ENCODE peak calls at places on chromosomes 5 and 9, in five cellular contexts. Y, C, P, F and N are unnamed samples.

GRCh38 chr9:138021251-138022056 is 143.9 kb downstream of the CACNA1B start:
- DNase-seq in Y (no peak), C (no peak), P (no peak), F (no peak), N (no peak)

GRCh38 chr5:65150599-65150998 is 331.1 kb downstream of the ADAMTS6 start:
- DNase-seq in Y (no peak), C (no peak), P (peak), F (no peak), N (no peak)

GRCh38 chr9:85994191-85994590 is 53.2 kb downstream of the NAA35 start:
- DNase-seq in Y (no peak), C (no peak), P (no peak), F (no peak), N (no peak)

GRCh38 chr9:94945191-94946144 is 219.0 kb downstream of the AOPEP start:
- DNase-seq in Y (peak), C (peak), P (peak), F (peak), N (no peak)

GRCh38 chr5:916441-917293 is 24.0 kb downstream of the TRIP13 start:
- DNase-seq in Y (no peak), C (no peak), P (no peak), F (no peak), N (no peak)

GRCh38 chr5:143921525-143922311 is 109.8 kb downstream of the HMHB1 start:
- DNase-seq in Y (peak), C (peak), P (no peak), F (peak), N (no peak)

GRCh38 chr9:33287087-33287490 is 3.2 kb upstream of the NFX1 start:
- DNase-seq in Y (peak), C (peak), P (peak), F (peak), N (peak)

GRCh38 chr5:150206076-150206779 is 16.4 kb downstream of the SLC6A7 start:
- DNase-seq in Y (peak), C (no peak), P (no peak), F (no peak), N (no peak)

GRCh38 chr5:163504091-163504931 is 1.1 kb upstream of the MAT2B start:
- DNase-seq in Y (peak), C (no peak), P (no peak), F (peak), N (peak)

GRCh38 chr9:88660611-88661010 is 125.6 kb downstream of the NXNL2 start:
- DNase-seq in Y (peak), C (no peak), P (no peak), F (peak), N (no peak)

GRCh38 chr9:33619666-33620404 is 95.8 kb downstream of the ANKRD18B start:
- DNase-seq in Y (peak), C (peak), P (peak), F (peak), N (no peak)

DNA sequence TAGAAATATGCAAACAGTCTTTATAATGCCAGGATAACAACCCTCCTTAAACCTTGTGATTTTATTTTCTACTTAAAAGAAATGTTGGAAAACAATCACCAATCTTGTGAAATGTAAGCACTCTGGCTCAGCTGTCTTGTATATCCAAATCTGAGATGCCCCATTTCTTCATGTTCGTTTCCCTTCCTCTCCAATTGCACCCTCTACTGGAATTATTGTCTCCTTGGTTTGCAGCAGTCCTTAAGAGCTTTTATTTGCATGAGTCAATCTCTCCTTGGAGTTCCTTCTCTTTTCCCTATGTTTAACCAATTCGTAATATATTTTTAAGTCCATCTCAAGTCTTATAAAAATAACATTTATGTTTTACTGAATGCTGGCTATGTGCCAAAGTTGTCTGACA is 362.0 kb upstream of the CDH10 start:
- DNase-seq in Y (no peak), C (no peak), P (no peak), F (peak), N (no peak)
- TF ChIP-seq CTCF in Y (no peak), C (peak), P (no peak), F (no peak), N (peak)

DNA sequence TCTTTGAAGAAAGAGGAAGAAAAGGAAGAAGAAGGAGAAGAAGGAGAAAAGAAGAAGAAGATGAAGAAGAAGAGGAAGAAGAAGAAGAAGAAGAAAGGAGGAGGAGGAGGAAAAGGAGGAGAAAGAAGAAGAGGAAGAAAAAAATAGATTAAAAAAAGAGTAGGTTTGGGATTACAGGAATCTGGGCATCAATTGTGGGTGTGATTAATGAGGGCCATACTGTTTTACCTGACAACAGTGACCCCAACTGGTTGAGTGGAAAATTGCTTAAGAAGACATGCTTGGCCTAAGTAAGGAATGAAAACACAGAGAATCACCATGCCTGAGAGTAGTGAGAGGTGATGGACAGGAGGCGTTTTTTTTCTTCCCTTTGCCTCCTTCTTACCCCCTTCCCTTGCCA is 114.6 kb downstream of the FAM170A start:
- DNase-seq in Y (no peak), C (peak), P (peak), F (peak), N (peak)
- TF ChIP-seq CTCF in Y (peak), C (no peak), P (peak), F (peak), N (peak)

GRCh38 chr5:125668904-125669303 is 754.3 kb upstream of the GRAMD2B start:
- DNase-seq in Y (no peak), C (no peak), P (no peak), F (no peak), N (no peak)

GRCh38 chr5:125673359-125673950 is 749.8 kb upstream of the GRAMD2B start:
- DNase-seq in Y (no peak), C (no peak), P (no peak), F (no peak), N (no peak)
- TF ChIP-seq CTCF in Y (no peak), C (no peak), P (no peak), F (no peak), N (peak)

DNA sequence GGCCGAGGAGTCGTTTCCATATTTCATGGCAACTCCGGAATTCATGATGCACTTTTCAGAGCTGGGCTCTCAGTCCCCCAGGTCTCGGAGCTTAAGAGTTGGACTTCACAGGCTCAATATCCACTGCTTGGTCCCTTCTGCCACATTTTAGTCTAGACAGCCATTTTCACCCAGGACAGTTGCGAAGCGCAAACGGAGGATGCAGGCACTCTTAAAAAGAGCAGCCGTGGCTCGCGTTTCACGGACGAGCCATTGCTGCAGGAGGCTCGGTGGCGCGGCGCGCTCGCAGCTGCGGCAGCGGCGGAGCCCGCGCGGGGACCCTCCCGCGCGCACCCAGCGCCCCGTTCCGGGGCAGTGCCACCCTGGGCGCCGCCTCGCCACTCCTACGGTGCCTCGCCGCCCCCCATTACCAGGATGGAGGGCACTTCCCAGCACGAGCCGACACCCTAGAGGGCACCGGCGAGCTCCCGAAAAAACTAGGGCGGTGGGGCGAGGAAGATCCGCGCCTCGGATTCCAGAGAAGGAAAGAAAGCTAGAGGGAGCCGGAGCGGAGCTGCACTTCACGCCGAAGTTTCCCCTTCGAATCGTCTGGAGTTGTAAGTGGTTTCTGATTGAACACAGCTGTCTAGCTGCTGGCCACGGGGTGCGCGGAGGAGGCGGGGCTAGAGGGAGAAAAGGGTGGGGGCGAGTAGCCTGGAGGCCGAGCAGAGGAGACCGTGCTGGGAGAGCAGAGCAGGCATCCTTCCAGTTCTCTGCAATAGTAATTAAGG is 140.3 kb downstream of the TSSK1B start:
- DNase-seq in Y (peak), C (peak), P (peak), F (peak), N (peak)
- TF ChIP-seq CTCF in Y (peak), C (peak), P (peak), F (peak), N (no peak)

GRCh38 chr5:4511996-4512656 is 628.0 kb upstream of the ADAMTS16 start:
- DNase-seq in Y (no peak), C (peak), P (no peak), F (no peak), N (peak)
- TF ChIP-seq CTCF in Y (no peak), C (peak), P (no peak), F (peak), N (peak)

GRCh38 chr5:45639038-45639437 is 57.1 kb downstream of the HCN1 start:
- DNase-seq in Y (no peak), C (no peak), P (no peak), F (no peak), N (no peak)
- TF ChIP-seq CTCF in Y (peak), C (no peak), P (no peak), F (no peak), N (peak)

DNA sequence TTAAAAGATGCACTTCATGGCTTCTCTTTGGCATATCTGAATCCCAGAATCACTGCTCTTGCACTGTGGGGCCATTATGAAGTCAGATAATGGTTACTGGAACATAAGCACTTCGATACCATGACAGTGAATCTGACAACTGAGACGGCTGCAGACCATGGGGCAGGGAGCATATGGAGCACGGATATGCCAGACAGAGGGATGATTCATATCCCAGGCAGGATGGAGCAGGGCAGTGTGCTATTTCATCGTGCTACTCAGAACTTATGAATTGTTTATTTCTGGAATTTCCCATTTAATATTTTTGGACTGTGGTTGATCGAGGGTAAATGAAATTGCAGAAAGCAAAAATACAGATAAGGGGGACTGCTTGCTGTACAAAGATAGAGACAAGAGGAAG is 145.0 kb downstream of the EGFLAM start:
- DNase-seq in Y (no peak), C (no peak), P (no peak), F (peak), N (no peak)
- TF ChIP-seq CTCF in Y (no peak), C (no peak), P (no peak), F (no peak), N (no peak)

DNA sequence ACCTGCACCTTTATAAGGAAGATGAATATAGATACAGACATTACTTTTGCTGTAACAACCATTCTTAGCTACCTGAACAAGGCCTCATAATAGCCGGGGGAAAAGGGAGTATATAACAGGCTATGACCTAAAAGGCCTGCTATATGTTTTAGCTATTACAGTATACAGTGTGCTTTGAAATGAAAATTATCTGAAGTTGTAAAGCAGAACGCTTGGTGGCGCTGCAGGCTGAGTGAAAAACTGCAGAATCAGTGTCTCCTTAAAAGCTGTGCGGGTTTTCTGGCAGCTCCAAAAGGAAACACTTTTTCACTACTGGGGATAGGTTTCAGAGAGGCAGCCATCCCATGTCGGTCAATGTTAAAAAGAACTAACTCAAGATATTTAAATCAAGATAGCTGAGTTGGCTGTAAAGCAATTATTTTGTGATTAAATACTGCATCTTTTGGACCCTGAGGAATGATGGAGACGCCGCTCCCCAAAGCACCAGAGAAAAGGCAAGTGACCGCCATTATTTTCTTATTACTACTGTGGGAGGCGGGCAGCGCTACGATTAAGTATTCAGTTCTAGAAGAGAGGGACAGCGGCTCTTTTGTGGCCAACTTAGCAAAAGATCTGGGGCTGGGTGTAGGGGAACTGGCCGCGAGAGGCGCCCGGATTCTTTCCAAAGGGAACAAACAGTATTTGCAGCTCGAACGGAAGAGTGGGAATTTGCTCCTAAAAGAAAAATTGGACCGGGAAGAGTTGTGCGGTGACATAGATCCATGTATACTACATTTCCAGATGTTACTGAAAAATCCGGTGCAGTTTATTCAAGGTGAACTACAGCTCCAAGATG is 5.9 kb downstream of the PCDHB6 start:
- DNase-seq in Y (no peak), C (peak), P (no peak), F (no peak), N (no peak)
- TF ChIP-seq CTCF in Y (peak), C (peak), P (no peak), F (no peak), N (peak)

DNA sequence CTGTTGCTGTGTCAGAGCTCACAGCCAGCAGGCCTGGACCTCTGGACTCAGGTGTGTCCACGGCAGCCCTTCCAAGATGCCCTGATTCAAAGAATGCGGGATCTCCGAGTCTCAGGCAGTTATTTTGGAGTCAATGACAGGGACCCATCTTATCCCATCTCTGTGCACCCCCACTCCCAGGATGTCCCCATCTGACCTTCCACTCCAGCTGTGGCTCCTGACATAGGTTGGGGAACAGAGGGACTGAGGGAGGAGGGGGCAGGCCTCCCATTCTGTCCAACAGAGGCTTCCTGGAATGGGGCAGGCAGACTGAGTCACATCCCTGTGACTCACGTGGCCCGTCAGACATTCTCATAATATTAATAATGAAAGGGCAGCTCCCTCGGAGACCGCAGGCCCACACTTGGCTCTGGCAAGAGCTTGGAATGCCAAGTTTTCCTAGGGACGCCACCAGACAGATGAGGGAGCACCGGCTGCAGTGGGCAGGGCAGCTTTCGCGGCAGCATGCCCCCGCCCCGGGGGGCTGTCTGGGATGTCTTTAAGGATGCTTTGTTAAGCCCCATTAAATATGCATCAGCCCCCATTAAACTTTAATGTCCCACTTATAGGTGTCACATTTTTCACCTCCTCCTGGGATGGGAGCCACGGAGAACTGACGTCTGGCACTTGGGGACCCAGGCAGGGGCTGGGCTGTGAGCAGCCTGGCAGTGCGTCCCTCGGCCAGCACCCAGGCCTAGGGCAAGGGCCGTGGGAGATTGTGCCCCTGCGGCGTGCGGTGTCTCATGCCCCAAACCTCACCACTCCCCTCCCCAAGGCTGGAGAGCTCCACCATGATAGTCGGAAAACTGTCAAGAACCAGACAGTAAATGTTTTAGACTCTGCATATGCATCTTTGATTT is 23.6 kb upstream of the FIBCD1 start:
- DNase-seq in Y (peak), C (peak), P (peak), F (peak), N (no peak)
- TF ChIP-seq CTCF in Y (no peak), C (no peak), P (no peak), F (no peak), N (no peak)

GRCh38 chr5:67092447-67093023 is 104.1 kb downstream of the CD180 start:
- DNase-seq in Y (no peak), C (no peak), P (no peak), F (no peak), N (no peak)

GRCh38 chr5:67093259-67093658 is 103.3 kb downstream of the CD180 start:
- DNase-seq in Y (no peak), C (no peak), P (no peak), F (peak), N (no peak)

GRCh38 chr5:67090593-67090992 is 106.0 kb downstream of the CD180 start:
- DNase-seq in Y (no peak), C (no peak), P (no peak), F (no peak), N (no peak)

GRCh38 chr5:67089200-67089725 is 107.3 kb downstream of the CD180 start:
- DNase-seq in Y (peak), C (no peak), P (no peak), F (peak), N (no peak)

GRCh38 chr5:67090040-67090439 is 106.6 kb downstream of the CD180 start:
- DNase-seq in Y (no peak), C (no peak), P (no peak), F (no peak), N (no peak)
- TF ChIP-seq CTCF in Y (no peak), C (no peak), P (no peak), F (no peak), N (no peak)